ENCODE peak calls at places on chromosomes 1 and 21, in eight cellular contexts. One of them, this sample, is unnamed.

GRCh38 chr1:227316941-227317540 is 1.3 kb downstream of the CDC42BPA start:
- DNase-seq in AG09309: no peak
- DNase-seq in BE2C: no peak
- DNase-seq in kidney tubule cell: peak
- DNase-seq in AG08396: peak
- DNase-seq in ascending aorta: no peak
- DNase-seq in fibroblast of lung: peak
- DNase-seq in RWPE1: peak
- DNase-seq in this sample: no peak

GRCh38 chr1:203197625-203198024 is 11.1 kb upstream of the CHI3L1 start:
- DNase-seq in AG09309: peak
- DNase-seq in BE2C: no peak
- DNase-seq in kidney tubule cell: peak
- DNase-seq in AG08396: peak
- DNase-seq in ascending aorta: no peak
- DNase-seq in fibroblast of lung: peak
- DNase-seq in RWPE1: no peak
- DNase-seq in this sample: no peak

GRCh38 chr1:4518621-4519020 is 135.8 kb upstream of the AJAP1 start:
- DNase-seq in AG09309: no peak
- DNase-seq in BE2C: no peak
- DNase-seq in kidney tubule cell: no peak
- DNase-seq in AG08396: no peak
- DNase-seq in ascending aorta: no peak
- DNase-seq in fibroblast of lung: no peak
- DNase-seq in RWPE1: no peak
- DNase-seq in this sample: no peak

GRCh38 chr1:212699104-212699838 is 369 bp downstream of the BATF3 start:
- DNase-seq in AG09309: no peak
- DNase-seq in BE2C: peak
- DNase-seq in kidney tubule cell: peak
- DNase-seq in AG08396: peak
- DNase-seq in ascending aorta: no peak
- DNase-seq in fibroblast of lung: peak
- DNase-seq in RWPE1: peak
- DNase-seq in this sample: peak

GRCh38 chr1:7516341-7516740 is 254.8 kb upstream of the VAMP3 start:
- DNase-seq in AG09309: no peak
- DNase-seq in BE2C: peak
- DNase-seq in kidney tubule cell: peak
- DNase-seq in AG08396: no peak
- DNase-seq in ascending aorta: no peak
- DNase-seq in fibroblast of lung: peak
- DNase-seq in RWPE1: no peak
- DNase-seq in this sample: no peak

GRCh38 chr1:174160109-174160473 is 771 bp downstream of the RABGAP1L start:
- DNase-seq in AG09309: no peak
- DNase-seq in BE2C: peak
- DNase-seq in kidney tubule cell: peak
- DNase-seq in AG08396: peak
- DNase-seq in ascending aorta: no peak
- DNase-seq in fibroblast of lung: peak
- DNase-seq in RWPE1: peak
- DNase-seq in this sample: peak

GRCh38 chr1:97350662-97351061 is 570.2 kb downstream of the DPYD start:
- DNase-seq in AG09309: no peak
- DNase-seq in BE2C: no peak
- DNase-seq in kidney tubule cell: peak
- DNase-seq in AG08396: no peak
- DNase-seq in ascending aorta: no peak
- DNase-seq in fibroblast of lung: peak
- DNase-seq in RWPE1: no peak
- DNase-seq in this sample: no peak

GRCh38 chr1:2826736-2827292 is 25.3 kb upstream of the TTC34 start:
- DNase-seq in AG09309: no peak
- DNase-seq in BE2C: no peak
- DNase-seq in kidney tubule cell: no peak
- DNase-seq in AG08396: no peak
- DNase-seq in ascending aorta: no peak
- DNase-seq in fibroblast of lung: no peak
- DNase-seq in RWPE1: no peak
- DNase-seq in this sample: no peak

GRCh38 chr1:84600796-84601195 is 26.6 kb upstream of the CTBS start:
- DNase-seq in AG09309: no peak
- DNase-seq in BE2C: no peak
- DNase-seq in kidney tubule cell: no peak
- DNase-seq in AG08396: no peak
- DNase-seq in ascending aorta: no peak
- DNase-seq in fibroblast of lung: peak
- DNase-seq in RWPE1: no peak
- DNase-seq in this sample: no peak

GRCh38 chr1:64881281-64881680 is 85.1 kb downstream of the JAK1 start:
- DNase-seq in AG09309: peak
- DNase-seq in BE2C: no peak
- DNase-seq in kidney tubule cell: peak
- DNase-seq in AG08396: no peak
- DNase-seq in ascending aorta: no peak
- DNase-seq in fibroblast of lung: peak
- DNase-seq in RWPE1: no peak
- DNase-seq in this sample: no peak

GRCh38 chr1:77316006-77316405 is 34.2 kb downstream of the AK5 start:
- DNase-seq in AG09309: peak
- DNase-seq in BE2C: peak
- DNase-seq in kidney tubule cell: peak
- DNase-seq in AG08396: peak
- DNase-seq in ascending aorta: no peak
- DNase-seq in fibroblast of lung: peak
- DNase-seq in RWPE1: no peak
- DNase-seq in this sample: no peak

GRCh38 chr1:57160594-57160993 is 194.8 kb upstream of the C8B start:
- DNase-seq in AG09309: no peak
- DNase-seq in BE2C: no peak
- DNase-seq in kidney tubule cell: no peak
- DNase-seq in AG08396: no peak
- DNase-seq in ascending aorta: no peak
- DNase-seq in fibroblast of lung: no peak
- DNase-seq in RWPE1: no peak
- DNase-seq in this sample: no peak

GRCh38 chr1:19397217-19397945 is 85.3 kb downstream of the SLC66A1 start:
- DNase-seq in AG09309: no peak
- DNase-seq in BE2C: no peak
- DNase-seq in kidney tubule cell: no peak
- DNase-seq in AG08396: no peak
- DNase-seq in ascending aorta: no peak
- DNase-seq in fibroblast of lung: no peak
- DNase-seq in RWPE1: no peak
- DNase-seq in this sample: no peak

GRCh38 chr1:119779869-119780356 is 11.2 kb upstream of the HMGCS2 start:
- DNase-seq in AG09309: no peak
- DNase-seq in BE2C: no peak
- DNase-seq in kidney tubule cell: peak
- DNase-seq in AG08396: peak
- DNase-seq in ascending aorta: no peak
- DNase-seq in fibroblast of lung: no peak
- DNase-seq in RWPE1: no peak
- DNase-seq in this sample: no peak

GRCh38 chr21:45607922-45608295 is 35.6 kb upstream of the PCBP3 start:
- DNase-seq in AG09309: no peak
- DNase-seq in BE2C: no peak
- DNase-seq in kidney tubule cell: no peak
- DNase-seq in AG08396: no peak
- DNase-seq in ascending aorta: no peak
- DNase-seq in fibroblast of lung: no peak
- DNase-seq in RWPE1: no peak
- DNase-seq in this sample: no peak